ENCODE peak calls at places on chromosomes 12 and 14, in four cellular contexts. J, F, A and H are unnamed samples.
A peak's percentile ranks its signal among the peaks of the same experiment; 100 is the strongest.

GRCh38 chr14:52267501-52268190 is at the start of gene PTGDR:
- DNase-seq in J (peak; percentile 33), F (peak; percentile 16), A (no peak), H (no peak)

GRCh38 chr14:99955826-99956455 is 109.3 kb upstream of the EVL start:
- DNase-seq in J (no peak), F (no peak), A (no peak), H (no peak)

GRCh38 chr12:67155863-67156262 is 113.3 kb upstream of the CAND1 start:
- DNase-seq in J (peak; percentile 4), F (no peak), A (no peak), H (peak; percentile 53)

GRCh38 chr12:94831081-94831747 is 172.3 kb downstream of the NDUFA12 start:
- DNase-seq in J (no peak), F (no peak), A (no peak), H (no peak)

GRCh38 chr12:33357181-33357580 is 82.4 kb downstream of the SYT10 start:
- DNase-seq in J (no peak), F (no peak), A (no peak), H (no peak)

GRCh38 chr12:89883630-89884364 is 175.2 kb upstream of the ATP2B1 start:
- DNase-seq in J (peak; percentile 70), F (no peak), A (peak; percentile 40), H (no peak)

GRCh38 chr14:103897075-103897947 is 30.9 kb upstream of the TDRD9 start:
- DNase-seq in J (no peak), F (peak; percentile 73), A (no peak), H (no peak)

GRCh38 chr12:1806301-1807106 is 13.9 kb upstream of the LRTM2 start:
- DNase-seq in J (no peak), F (no peak), A (no peak), H (no peak)

GRCh38 chr14:36091096-36091495 is 85.4 kb downstream of the PTCSC3 start:
- DNase-seq in J (peak; percentile 94), F (peak; percentile 82), A (peak; percentile 25), H (peak; percentile 75)

GRCh38 chr14:104782086-104782822 is 13.3 kb downstream of the AKT1 start:
- DNase-seq in J (no peak), F (no peak), A (no peak), H (no peak)

GRCh38 chr12:68971404-68971803 is 38.4 kb upstream of the CPM start:
- DNase-seq in J (peak; percentile 67), F (no peak), A (no peak), H (peak; percentile 67)